ENCODE peak calls at places on chromosomes 4 and X, in eight cellular contexts. One of them, this sample, is unnamed.

GRCh38 chrX:95885074-95885473 is 799.6 kb upstream of the DIAPH2 start:
- DNase-seq in fibroblast of the aortic adventitia: peak
- DNase-seq in brain microvascular endothelial cell: peak
- DNase-seq in SK-N-SH: no peak
- DNase-seq in AG10803: no peak
- DNase-seq in PC-3: peak
- DNase-seq in dorsolateral prefrontal cortex: no peak
- DNase-seq in upper lobe of right lung: no peak
- DNase-seq in this sample: peak

GRCh38 chr4:161817822-161818412 is 345.9 kb downstream of the FSTL5 start:
- DNase-seq in brain microvascular endothelial cell: no peak
- DNase-seq in AG10803: no peak
- DNase-seq in upper lobe of right lung: peak
- DNase-seq in dorsolateral prefrontal cortex: no peak
- DNase-seq in SK-N-SH: no peak
- DNase-seq in fibroblast of the aortic adventitia: no peak
- DNase-seq in PC-3: no peak
- DNase-seq in this sample: no peak

GRCh38 chr4:184450045-184450444 is 24.3 kb downstream of the IRF2 start:
- DNase-seq in brain microvascular endothelial cell: peak
- DNase-seq in dorsolateral prefrontal cortex: no peak
- DNase-seq in upper lobe of right lung: no peak
- DNase-seq in fibroblast of the aortic adventitia: peak
- DNase-seq in SK-N-SH: no peak
- DNase-seq in AG10803: peak
- DNase-seq in PC-3: peak
- DNase-seq in this sample: no peak

GRCh38 chr4:113633467-113633866 is 128.1 kb downstream of the CAMK2D start:
- DNase-seq in fibroblast of the aortic adventitia: no peak
- DNase-seq in upper lobe of right lung: no peak
- DNase-seq in PC-3: no peak
- DNase-seq in AG10803: no peak
- DNase-seq in brain microvascular endothelial cell: no peak
- DNase-seq in SK-N-SH: no peak
- DNase-seq in dorsolateral prefrontal cortex: no peak
- DNase-seq in this sample: no peak

GRCh38 chr4:16224669-16225068 is 1.6 kb downstream of the TAPT1 start:
- DNase-seq in AG10803: no peak
- DNase-seq in SK-N-SH: no peak
- DNase-seq in dorsolateral prefrontal cortex: no peak
- DNase-seq in PC-3: no peak
- DNase-seq in fibroblast of the aortic adventitia: no peak
- DNase-seq in brain microvascular endothelial cell: no peak
- DNase-seq in upper lobe of right lung: no peak
- DNase-seq in this sample: no peak

GRCh38 chr4:123452585-123452984 is 56.0 kb downstream of the SPRY1 start:
- DNase-seq in brain microvascular endothelial cell: peak
- DNase-seq in upper lobe of right lung: no peak
- DNase-seq in SK-N-SH: peak
- DNase-seq in AG10803: peak
- DNase-seq in dorsolateral prefrontal cortex: peak
- DNase-seq in PC-3: peak
- DNase-seq in fibroblast of the aortic adventitia: peak
- DNase-seq in this sample: peak

GRCh38 chrX:70508296-70508911 is 63.8 kb downstream of the DLG3 start:
- DNase-seq in AG10803: no peak
- DNase-seq in dorsolateral prefrontal cortex: no peak
- DNase-seq in upper lobe of right lung: no peak
- DNase-seq in PC-3: peak
- DNase-seq in SK-N-SH: no peak
- DNase-seq in fibroblast of the aortic adventitia: peak
- DNase-seq in brain microvascular endothelial cell: peak
- DNase-seq in this sample: no peak

GRCh38 chrX:19758536-19758935 is 128.9 kb downstream of the SH3KBP1 start:
- DNase-seq in dorsolateral prefrontal cortex: no peak
- DNase-seq in fibroblast of the aortic adventitia: no peak
- DNase-seq in brain microvascular endothelial cell: no peak
- DNase-seq in PC-3: peak
- DNase-seq in upper lobe of right lung: no peak
- DNase-seq in AG10803: no peak
- DNase-seq in SK-N-SH: no peak
- DNase-seq in this sample: no peak

GRCh38 chr4:73231518-73232487 is 26.8 kb downstream of the ANKRD17 start:
- DNase-seq in dorsolateral prefrontal cortex: no peak
- DNase-seq in SK-N-SH: no peak
- DNase-seq in brain microvascular endothelial cell: no peak
- DNase-seq in fibroblast of the aortic adventitia: no peak
- DNase-seq in PC-3: no peak
- DNase-seq in upper lobe of right lung: no peak
- DNase-seq in AG10803: no peak
- DNase-seq in this sample: no peak

GRCh38 chrX:110504947-110505346 is 146.3 kb downstream of the RTL9 start:
- DNase-seq in dorsolateral prefrontal cortex: no peak
- DNase-seq in fibroblast of the aortic adventitia: no peak
- DNase-seq in upper lobe of right lung: no peak
- DNase-seq in brain microvascular endothelial cell: no peak
- DNase-seq in AG10803: no peak
- DNase-seq in PC-3: no peak
- DNase-seq in SK-N-SH: no peak
- DNase-seq in this sample: no peak

GRCh38 chrX:110511238-110511637 is 152.6 kb downstream of the RTL9 start:
- DNase-seq in SK-N-SH: no peak
- DNase-seq in upper lobe of right lung: no peak
- DNase-seq in fibroblast of the aortic adventitia: no peak
- DNase-seq in AG10803: no peak
- DNase-seq in brain microvascular endothelial cell: no peak
- DNase-seq in dorsolateral prefrontal cortex: no peak
- DNase-seq in PC-3: no peak
- DNase-seq in this sample: no peak

GRCh38 chrX:110512341-110512740 is 153.7 kb downstream of the RTL9 start:
- DNase-seq in upper lobe of right lung: no peak
- DNase-seq in AG10803: no peak
- DNase-seq in dorsolateral prefrontal cortex: no peak
- DNase-seq in fibroblast of the aortic adventitia: no peak
- DNase-seq in PC-3: no peak
- DNase-seq in SK-N-SH: no peak
- DNase-seq in brain microvascular endothelial cell: no peak
- DNase-seq in this sample: no peak

GRCh38 chrX:110514498-110514897 is 155.8 kb downstream of the RTL9 start:
- DNase-seq in PC-3: no peak
- DNase-seq in AG10803: no peak
- DNase-seq in SK-N-SH: no peak
- DNase-seq in upper lobe of right lung: no peak
- DNase-seq in fibroblast of the aortic adventitia: no peak
- DNase-seq in brain microvascular endothelial cell: no peak
- DNase-seq in dorsolateral prefrontal cortex: no peak
- DNase-seq in this sample: no peak

GRCh38 chrX:110509778-110510510 is 151.3 kb downstream of the RTL9 start:
- DNase-seq in SK-N-SH: no peak
- DNase-seq in brain microvascular endothelial cell: no peak
- DNase-seq in AG10803: peak
- DNase-seq in PC-3: peak
- DNase-seq in upper lobe of right lung: no peak
- DNase-seq in dorsolateral prefrontal cortex: no peak
- DNase-seq in fibroblast of the aortic adventitia: no peak
- DNase-seq in this sample: peak
- H3K4me3 ChIP-seq in SK-N-SH: no peak
- H3K4me3 ChIP-seq in brain microvascular endothelial cell: no peak
- H3K4me3 ChIP-seq in AG10803: no peak
- H3K4me3 ChIP-seq in PC-3: no peak
- H3K4me3 ChIP-seq in upper lobe of right lung: no peak
- H3K4me3 ChIP-seq in dorsolateral prefrontal cortex: no peak
- H3K4me3 ChIP-seq in fibroblast of the aortic adventitia: no peak
- H3K4me3 ChIP-seq in this sample: no peak

DNA sequence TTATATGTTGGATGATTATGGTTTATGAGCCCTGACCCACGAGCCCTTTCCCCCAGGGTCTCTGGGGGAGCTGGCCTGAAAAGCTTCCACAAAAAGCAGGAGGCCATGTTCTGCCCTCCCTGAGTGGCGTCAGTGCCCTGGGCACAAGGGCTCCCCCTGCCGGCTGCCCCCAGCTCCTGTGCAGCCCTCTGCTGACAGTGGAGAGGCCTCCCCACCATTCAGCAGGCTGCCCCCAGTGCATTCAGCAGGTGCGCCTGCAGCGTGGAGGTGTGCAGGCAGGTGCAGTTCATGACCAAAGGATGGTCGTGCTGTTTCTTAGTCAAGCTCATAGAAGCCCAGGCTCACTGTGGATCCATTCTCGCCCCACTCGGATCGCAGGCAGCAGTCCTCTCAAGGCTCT is 12.5 kb upstream of the S100P start:
- DNase-seq in fibroblast of the aortic adventitia: no peak
- DNase-seq in dorsolateral prefrontal cortex: no peak
- DNase-seq in brain microvascular endothelial cell: no peak
- DNase-seq in upper lobe of right lung: no peak
- DNase-seq in AG10803: no peak
- DNase-seq in PC-3: no peak
- DNase-seq in SK-N-SH: no peak
- DNase-seq in this sample: no peak
- TF ChIP-seq CTCF in fibroblast of the aortic adventitia: no peak
- TF ChIP-seq CTCF in dorsolateral prefrontal cortex: no peak
- TF ChIP-seq CTCF in brain microvascular endothelial cell: no peak
- TF ChIP-seq CTCF in upper lobe of right lung: no peak
- TF ChIP-seq CTCF in AG10803: peak
- TF ChIP-seq CTCF in PC-3: no peak
- TF ChIP-seq CTCF in SK-N-SH: peak
- TF ChIP-seq CTCF in this sample: peak

GRCh38 chrX:48696301-48697181 is at the start of gene SUV39H1:
- DNase-seq in AG10803: peak
- DNase-seq in upper lobe of right lung: peak
- DNase-seq in dorsolateral prefrontal cortex: peak
- DNase-seq in SK-N-SH: peak
- DNase-seq in brain microvascular endothelial cell: peak
- DNase-seq in PC-3: peak
- DNase-seq in fibroblast of the aortic adventitia: peak
- DNase-seq in this sample: peak

GRCh38 chrX:48695524-48695875 is 1.0 kb upstream of the SUV39H1 start:
- DNase-seq in PC-3: peak
- DNase-seq in upper lobe of right lung: no peak
- DNase-seq in dorsolateral prefrontal cortex: no peak
- DNase-seq in fibroblast of the aortic adventitia: no peak
- DNase-seq in SK-N-SH: no peak
- DNase-seq in AG10803: no peak
- DNase-seq in brain microvascular endothelial cell: no peak
- DNase-seq in this sample: no peak

GRCh38 chrX:48698306-48698705 is 1.8 kb downstream of the SUV39H1 start:
- DNase-seq in SK-N-SH: no peak
- DNase-seq in fibroblast of the aortic adventitia: no peak
- DNase-seq in upper lobe of right lung: no peak
- DNase-seq in brain microvascular endothelial cell: no peak
- DNase-seq in dorsolateral prefrontal cortex: no peak
- DNase-seq in AG10803: no peak
- DNase-seq in PC-3: no peak
- DNase-seq in this sample: no peak

GRCh38 chrX:48695925-48696300 is 621 bp upstream of the SUV39H1 start:
- DNase-seq in brain microvascular endothelial cell: no peak
- DNase-seq in AG10803: no peak
- DNase-seq in PC-3: peak
- DNase-seq in dorsolateral prefrontal cortex: no peak
- DNase-seq in fibroblast of the aortic adventitia: peak
- DNase-seq in SK-N-SH: peak
- DNase-seq in upper lobe of right lung: no peak
- DNase-seq in this sample: no peak

GRCh38 chrX:48697182-48697727 is 721 bp downstream of the SUV39H1 start:
- DNase-seq in dorsolateral prefrontal cortex: no peak
- DNase-seq in SK-N-SH: no peak
- DNase-seq in fibroblast of the aortic adventitia: no peak
- DNase-seq in AG10803: no peak
- DNase-seq in PC-3: no peak
- DNase-seq in upper lobe of right lung: no peak
- DNase-seq in brain microvascular endothelial cell: no peak
- DNase-seq in this sample: no peak
- H3K4me3 ChIP-seq in dorsolateral prefrontal cortex: peak
- H3K4me3 ChIP-seq in SK-N-SH: peak
- H3K4me3 ChIP-seq in fibroblast of the aortic adventitia: peak
- H3K4me3 ChIP-seq in AG10803: peak
- H3K4me3 ChIP-seq in PC-3: peak
- H3K4me3 ChIP-seq in upper lobe of right lung: peak
- H3K4me3 ChIP-seq in brain microvascular endothelial cell: peak
- H3K4me3 ChIP-seq in this sample: peak

GRCh38 chr4:2101346-2102044 is 42.4 kb downstream of the NAT8L start:
- DNase-seq in fibroblast of the aortic adventitia: peak
- DNase-seq in SK-N-SH: no peak
- DNase-seq in upper lobe of right lung: no peak
- DNase-seq in AG10803: peak
- DNase-seq in brain microvascular endothelial cell: peak
- DNase-seq in PC-3: peak
- DNase-seq in dorsolateral prefrontal cortex: no peak
- DNase-seq in this sample: no peak

GRCh38 chr4:2104556-2105345 is 45.6 kb downstream of the NAT8L start:
- DNase-seq in AG10803: no peak
- DNase-seq in SK-N-SH: no peak
- DNase-seq in upper lobe of right lung: no peak
- DNase-seq in fibroblast of the aortic adventitia: no peak
- DNase-seq in PC-3: no peak
- DNase-seq in dorsolateral prefrontal cortex: no peak
- DNase-seq in brain microvascular endothelial cell: no peak
- DNase-seq in this sample: no peak

GRCh38 chr4:2103127-2103842 is 44.2 kb downstream of the NAT8L start:
- DNase-seq in upper lobe of right lung: no peak
- DNase-seq in SK-N-SH: no peak
- DNase-seq in brain microvascular endothelial cell: no peak
- DNase-seq in dorsolateral prefrontal cortex: no peak
- DNase-seq in fibroblast of the aortic adventitia: no peak
- DNase-seq in PC-3: no peak
- DNase-seq in AG10803: no peak
- DNase-seq in this sample: no peak

GRCh38 chr4:2103843-2104547 is 44.9 kb downstream of the NAT8L start:
- DNase-seq in PC-3: no peak
- DNase-seq in upper lobe of right lung: no peak
- DNase-seq in AG10803: no peak
- DNase-seq in fibroblast of the aortic adventitia: no peak
- DNase-seq in dorsolateral prefrontal cortex: no peak
- DNase-seq in brain microvascular endothelial cell: no peak
- DNase-seq in SK-N-SH: no peak
- DNase-seq in this sample: no peak

DNA sequence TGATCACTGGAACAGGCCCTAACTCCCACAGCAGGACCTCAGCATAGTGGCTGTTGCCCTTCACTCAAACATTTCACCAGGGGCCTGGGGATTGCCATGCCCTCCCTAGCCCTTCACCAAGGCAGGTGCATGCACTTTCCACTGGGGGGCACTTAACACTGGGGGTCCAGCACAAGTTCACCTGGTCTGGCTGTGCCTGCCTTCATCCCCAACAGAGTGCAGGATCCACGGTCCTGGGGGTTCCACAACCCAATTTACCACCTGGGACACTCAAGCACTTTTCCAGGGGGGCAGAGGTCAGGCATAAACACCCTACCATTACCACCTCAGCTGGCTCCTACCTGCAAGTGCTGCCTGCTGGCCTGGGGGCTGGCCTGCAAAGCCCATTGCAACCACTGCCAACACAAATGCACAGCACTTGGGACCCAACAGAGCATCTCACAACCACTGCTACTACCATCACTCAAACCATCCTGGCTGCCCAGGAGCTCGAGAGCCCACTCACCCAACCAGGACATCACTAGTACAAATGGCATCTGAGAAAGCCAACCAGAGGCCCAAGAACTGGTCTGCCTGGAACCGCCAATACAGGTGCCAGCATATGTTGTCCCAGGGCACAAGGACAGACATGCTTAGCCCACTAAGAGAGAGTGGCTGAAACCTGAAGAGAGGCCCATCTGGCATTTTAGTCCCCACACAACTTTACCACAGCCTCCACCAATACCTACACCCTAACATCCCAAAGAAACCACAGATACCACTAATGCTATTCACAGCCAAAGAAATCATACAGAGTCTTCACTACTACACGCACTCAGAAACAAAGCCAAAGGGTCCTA is 43.1 kb downstream of the NAT8L start:
- DNase-seq in PC-3: no peak
- DNase-seq in SK-N-SH: no peak
- DNase-seq in AG10803: no peak
- DNase-seq in dorsolateral prefrontal cortex: no peak
- DNase-seq in brain microvascular endothelial cell: no peak
- DNase-seq in fibroblast of the aortic adventitia: no peak
- DNase-seq in upper lobe of right lung: no peak
- DNase-seq in this sample: no peak
- TF ChIP-seq CTCF in PC-3: peak
- TF ChIP-seq CTCF in SK-N-SH: no peak
- TF ChIP-seq CTCF in AG10803: no peak
- TF ChIP-seq CTCF in dorsolateral prefrontal cortex: no peak
- TF ChIP-seq CTCF in brain microvascular endothelial cell: no peak
- TF ChIP-seq CTCF in fibroblast of the aortic adventitia: no peak
- TF ChIP-seq CTCF in upper lobe of right lung: no peak
- TF ChIP-seq CTCF in this sample: no peak

This sample was measured in retinal pigment epithelial cell.